ENCODE peak calls at places on chromosome 1, in ten cellular contexts. Z is heart right ventricle, P is esophagus squamous epithelium, W is colonic mucosa, N is psoas muscle, J is HCT116, H is GM23248, A is stomach, R is IMR-90, T is heart left ventricle. X is an unnamed sample. For H3K4me1, the result is how much of the 10 kb centered on the place peaks cover.

GRCh38 chr1:79380078-79380477 is 373.5 kb upstream of the ADGRL4 start:
- DNase-seq in Z (no peak), P (no peak), W (no peak), N (no peak), J (no peak), H (no peak), A (no peak), R (no peak), T (no peak), X (no peak)

GRCh38 chr1:108533351-108534083 is 26.4 kb upstream of the EEIG2 start:
- DNase-seq in Z (no peak), P (no peak), W (peak), N (no peak), J (no peak), H (no peak), A (no peak), R (no peak), T (no peak), X (no peak)

GRCh38 chr1:51423098-51423821 is 92.9 kb upstream of the TTC39A start:
- DNase-seq in Z (peak), P (no peak), W (no peak), N (no peak), J (no peak), H (peak), A (no peak), R (peak), T (peak), X (peak)

GRCh38 chr1:43949663-43950062 is 2.9 kb downstream of the IPO13 start:
- DNase-seq in Z (peak), P (no peak), W (no peak), N (no peak), J (no peak), H (no peak), A (no peak), R (no peak), T (peak), X (no peak)

GRCh38 chr1:8015809-8016165 is 10.3 kb downstream of the ERRFI1 start:
- DNase-seq in Z (no peak), P (no peak), W (no peak), N (no peak), J (no peak), H (peak), A (no peak), R (no peak), T (no peak), X (peak)

GRCh38 chr1:109199710-109200109 is 14.0 kb upstream of the SARS1 start:
- DNase-seq in Z (no peak), P (no peak), W (no peak), N (no peak), J (no peak), H (no peak), A (peak), R (no peak), T (no peak), X (no peak)

GRCh38 chr1:42279055-42279454 is 56.0 kb downstream of the FOXJ3 start:
- DNase-seq in Z (no peak), P (no peak), W (no peak), N (no peak), J (no peak), H (no peak), A (no peak), R (no peak), T (no peak), X (no peak)

GRCh38 chr1:212981571-212982328 is 31.4 kb downstream of the VASH2 start:
- DNase-seq in Z (no peak), P (no peak), W (no peak), N (no peak), J (no peak), H (no peak), A (peak), R (peak), T (peak), X (no peak)

GRCh38 chr1:223062177-223062576 is 80.9 kb downstream of the TLR5 start:
- DNase-seq in Z (no peak), P (no peak), W (no peak), N (no peak), J (no peak), H (peak), A (no peak), R (no peak), T (no peak), X (no peak)

GRCh38 chr1:93839307-93839706 is 39.7 kb downstream of the DNTTIP2 start:
- DNase-seq in Z (no peak), P (no peak), W (no peak), N (no peak), J (no peak), H (peak), A (no peak), R (peak), T (no peak), X (no peak)

GRCh38 chr1:20233394-20233793 is 47.1 kb upstream of the PLA2G2C start:
- DNase-seq in Z (no peak), P (no peak), W (no peak), N (no peak), J (peak), H (peak), A (no peak), R (peak), T (no peak), X (no peak)

GRCh38 chr1:1013105-1013921 is at the start of gene ISG15:
- DNase-seq in Z (peak), P (peak), W (peak), N (peak), J (peak), H (peak), A (peak), R (peak), T (peak), X (peak)

GRCh38 chr1:169106921-169107672 is 607 bp downstream of the ATP1B1 start:
- DNase-seq in Z (no peak), P (no peak), W (peak), N (peak), J (no peak), H (peak), A (no peak), R (peak), T (no peak), X (peak)

GRCh38 chr1:39129514-39129913 is 75.0 kb upstream of the MACF1 start:
- DNase-seq in Z (no peak), P (no peak), W (no peak), N (no peak), J (no peak), H (peak), A (no peak), R (peak), T (no peak), X (no peak)

GRCh38 chr1:54309631-54310366 is 96.4 kb downstream of the SSBP3 start:
- DNase-seq in Z (no peak), P (no peak), W (no peak), N (no peak), J (no peak), H (no peak), A (no peak), R (no peak), T (no peak), X (no peak)

GRCh38 chr1:109864063-109864822 is 46.4 kb upstream of the CSF1 start:
- DNase-seq in Z (no peak), P (no peak), W (no peak), N (no peak), J (no peak), H (peak), A (no peak), R (peak), T (no peak), X (no peak)

GRCh38 chr1:175146535-175147213 is 45.9 kb downstream of the KIAA0040 start:
- DNase-seq in Z (peak), P (no peak), W (peak), N (peak), J (peak), H (peak), A (peak), R (peak), T (peak), X (peak)

GRCh38 chr1:114671011-114671938 is 1.4 kb upstream of the DENND2C start:
- DNase-seq in Z (no peak), P (no peak), W (no peak), N (no peak), J (no peak), H (peak), A (no peak), R (peak), T (no peak), X (no peak)

GRCh38 chr1:82538876-82539275 is 738.1 kb downstream of the ADGRL2 start:
- DNase-seq in Z (no peak), P (no peak), W (no peak), N (no peak), J (no peak), H (peak), A (no peak), R (peak), T (no peak), X (no peak)

GRCh38 chr1:21869620-21870121 is 57.6 kb downstream of the LDLRAD2 start:
- DNase-seq in Z (peak), P (no peak), W (peak), N (peak), J (peak), H (peak), A (peak), R (peak), T (peak), X (peak)

GRCh38 chr1:155173478-155174333 is at the start of gene TRIM46:
- DNase-seq in Z (no peak), P (no peak), W (peak), N (no peak), J (no peak), H (peak), A (peak), R (peak), T (no peak), X (no peak)

GRCh38 chr1:94031154-94031553 is 89.8 kb downstream of the ABCA4 start:
- DNase-seq in Z (no peak), P (no peak), W (no peak), N (no peak), J (no peak), H (no peak), A (no peak), R (no peak), T (no peak), X (no peak)

GRCh38 chr1:17201201-17202021 is 3.5 kb upstream of the PADI1 start:
- DNase-seq in Z (no peak), P (no peak), W (no peak), N (no peak), J (no peak), H (no peak), A (no peak), R (no peak), T (no peak), X (no peak)

GRCh38 chr1:28370220-28371010 is 875 bp downstream of the PHACTR4 start:
- DNase-seq in Z (peak), P (no peak), W (peak), N (no peak), J (no peak), H (peak), A (no peak), R (peak), T (no peak), X (peak)

GRCh38 chr1:178926046-178926445 is 55.2 kb upstream of the ANGPTL1 start:
- DNase-seq in Z (no peak), P (no peak), W (no peak), N (no peak), J (no peak), H (no peak), A (no peak), R (no peak), T (no peak), X (no peak)

GRCh38 chr1:234515411-234515810 is 36.4 kb upstream of the TARBP1 start:
- DNase-seq in Z (no peak), P (no peak), W (no peak), N (no peak), J (no peak), H (peak), A (no peak), R (peak), T (no peak), X (no peak)

GRCh38 chr1:247865416-247865815 is 8.4 kb downstream of the TRIM58 start:
- DNase-seq in Z (no peak), P (no peak), W (no peak), N (no peak), J (no peak), H (no peak), A (no peak), R (no peak), T (no peak), X (no peak)

GRCh38 chr1:37513795-37514349 is 694 bp downstream of the MEAF6 start:
- DNase-seq in Z (no peak), P (no peak), W (peak), N (no peak), J (no peak), H (peak), A (peak), R (no peak), T (no peak), X (peak)

GRCh38 chr1:161100534-161100933 is 2.4 kb downstream of the KLHDC9 start:
- DNase-seq in Z (peak), P (no peak), W (no peak), N (no peak), J (no peak), H (no peak), A (no peak), R (no peak), T (peak), X (no peak)

GRCh38 chr1:9822897-9823692 is 670 bp downstream of the CLSTN1 start:
- DNase-seq in Z (no peak), P (no peak), W (peak), N (peak), J (no peak), H (peak), A (no peak), R (peak), T (peak), X (peak)
- H3K4me3 ChIP-seq in Z (peak), P (peak), W (peak), N (peak), J (peak), H (peak), A (peak), R (peak), T (peak), X (peak)

GRCh38 chr1:246069581-246069980 is 437.5 kb downstream of the SMYD3 start:
- DNase-seq in Z (no peak), P (no peak), W (no peak), N (no peak), J (no peak), H (no peak), A (no peak), R (no peak), T (no peak), X (no peak)
- H3K4me1 ChIP-seq in Z (under half), P (under half), W (under half), N (under half), J (under half), H (under half), A (under half), R (under half), T (under half), X (under half)

GRCh38 chr1:10790155-10790707 is 6.2 kb downstream of the CASZ1 start:
- DNase-seq in Z (no peak), P (no peak), W (no peak), N (no peak), J (no peak), H (no peak), A (no peak), R (no peak), T (no peak), X (no peak)
- H3K27ac ChIP-seq in Z (no peak), P (no peak), W (no peak), N (peak), J (no peak), H (no peak), A (peak), R (no peak), T (no peak), X (no peak)

GRCh38 chr1:228274452-228275153 is 66.8 kb downstream of the OBSCN start:
- DNase-seq in Z (no peak), P (no peak), W (no peak), N (no peak), J (no peak), H (no peak), A (no peak), R (no peak), T (peak), X (no peak)
- H3K4me3 ChIP-seq in Z (no peak), P (peak), W (no peak), N (peak), J (no peak), H (peak), A (peak), R (no peak), T (no peak), X (no peak)

GRCh38 chr1:66276229-66276628 is 257.7 kb upstream of the SGIP1 start:
- DNase-seq in Z (no peak), P (no peak), W (no peak), N (no peak), J (no peak), H (no peak), A (no peak), R (no peak), T (no peak), X (no peak)
- H3K4me1 ChIP-seq in Z (half or more), P (under half), W (under half), N (under half), J (half or more), H (under half), A (under half), R (under half), T (under half), X (under half)

DNA sequence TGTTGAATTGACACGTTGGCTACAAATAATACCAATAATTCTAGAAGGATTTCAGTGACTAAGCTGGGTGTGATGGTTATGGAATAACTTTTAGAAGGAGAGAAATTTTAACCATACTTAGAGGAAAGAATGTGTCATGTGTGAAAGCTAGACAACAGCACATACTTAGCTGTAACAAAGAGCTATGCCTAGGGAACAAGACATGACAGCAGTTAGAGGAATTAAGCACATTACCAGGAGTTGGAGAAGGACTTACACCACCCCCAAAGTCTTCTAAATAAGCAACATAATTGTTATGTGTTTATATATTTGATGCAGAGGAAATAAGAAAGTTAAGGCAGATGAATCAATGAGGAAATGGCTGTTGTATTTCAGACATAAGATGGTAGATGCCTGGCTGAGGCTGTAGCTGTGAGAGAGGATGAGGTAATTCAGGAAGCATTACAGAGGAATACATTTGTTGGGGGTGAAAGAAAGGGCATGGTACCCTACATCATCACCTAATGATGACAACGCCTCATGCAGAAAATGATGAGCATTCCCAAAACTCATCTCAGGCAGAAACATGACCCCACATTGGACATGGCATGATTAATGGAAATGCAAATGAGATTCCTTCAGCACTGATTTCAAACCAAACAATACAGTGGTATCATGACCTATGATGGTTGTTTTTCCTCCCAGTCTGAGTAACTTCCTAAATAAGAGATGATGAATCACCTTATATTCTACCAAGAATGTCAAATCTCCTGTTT is 211.5 kb downstream of the LHX8 start:
- DNase-seq in Z (no peak), P (no peak), W (no peak), N (no peak), J (no peak), H (no peak), A (no peak), R (no peak), T (no peak), X (no peak)
- H3K27ac ChIP-seq in Z (no peak), P (no peak), W (no peak), N (no peak), J (no peak), H (no peak), A (no peak), R (no peak), T (no peak), X (no peak)

GRCh38 chr1:192786617-192787016 is 22.2 kb upstream of the RGS2 start:
- DNase-seq in Z (no peak), P (no peak), W (no peak), N (no peak), J (no peak), H (no peak), A (no peak), R (no peak), T (no peak), X (no peak)

GRCh38 chr1:192784395-192784794 is 24.4 kb upstream of the RGS2 start:
- DNase-seq in Z (no peak), P (no peak), W (no peak), N (no peak), J (no peak), H (no peak), A (no peak), R (no peak), T (no peak), X (no peak)

GRCh38 chr1:192788184-192788583 is 20.7 kb upstream of the RGS2 start:
- DNase-seq in Z (no peak), P (no peak), W (peak), N (peak), J (no peak), H (peak), A (no peak), R (peak), T (peak), X (peak)

DNA sequence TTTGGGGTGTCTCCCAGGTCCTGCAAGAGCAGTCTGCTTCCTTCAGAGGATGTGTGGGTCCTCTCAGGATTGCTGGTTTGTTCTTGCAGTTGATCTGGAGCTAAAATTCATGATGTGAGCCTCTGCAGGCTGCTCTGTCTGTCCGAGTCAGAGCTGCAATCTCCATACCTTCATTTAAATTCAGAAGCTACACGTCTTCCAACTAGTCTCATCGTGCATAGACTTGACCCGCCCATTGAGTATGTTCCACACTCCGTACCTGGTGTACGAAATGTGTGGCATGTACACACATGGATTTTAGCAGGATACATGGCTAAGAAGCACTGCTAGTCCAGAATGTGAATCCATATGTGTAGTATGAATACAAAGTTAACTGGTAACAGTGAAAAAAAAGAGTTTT is 25.0 kb upstream of the RGS2 start:
- DNase-seq in Z (no peak), P (no peak), W (no peak), N (no peak), J (no peak), H (no peak), A (no peak), R (no peak), T (no peak), X (no peak)
- H3K4me3 ChIP-seq in Z (no peak), P (no peak), W (no peak), N (no peak), J (no peak), H (no peak), A (no peak), R (no peak), T (no peak), X (no peak)